ENCODE peak calls at places on chromosomes 2 and 18, in ten cellular contexts. V, T, C, P, D, E, S, G, A and N are unnamed samples. For H3K4me1, the result is how much of the 10 kb centered on the place peaks cover.

GRCh38 chr2:113248997-113249770 is 29.5 kb downstream of the PAX8 start:
- DNase-seq in V (peak), T (peak), C (peak), P (peak), D (peak), E (peak), S (peak), G (peak), A (peak), N (peak)

GRCh38 chr2:106181064-106181463 is 13.0 kb downstream of the UXS1 start:
- DNase-seq in V (no peak), T (no peak), C (no peak), P (no peak), D (no peak), E (no peak), S (no peak), G (no peak), A (no peak), N (no peak)

GRCh38 chr2:50401772-50402653 is 629.9 kb downstream of the NRXN1 start:
- DNase-seq in V (peak), T (peak), C (no peak), P (no peak), D (no peak), E (peak), S (no peak), G (no peak), A (peak), N (no peak)

GRCh38 chr18:13973061-13973460 is 57.7 kb upstream of the MC2R start:
- DNase-seq in V (no peak), T (no peak), C (no peak), P (no peak), D (no peak), E (no peak), S (no peak), G (no peak), A (no peak), N (no peak)

GRCh38 chr18:23200751-23201150 is 65.5 kb downstream of the CABLES1 start:
- DNase-seq in V (no peak), T (no peak), C (no peak), P (no peak), D (no peak), E (no peak), S (no peak), G (no peak), A (no peak), N (no peak)

GRCh38 chr18:55420665-55420964 is 167.4 kb downstream of the TCF4 start:
- DNase-seq in V (no peak), T (no peak), C (no peak), P (no peak), D (no peak), E (peak), S (no peak), G (no peak), A (no peak), N (no peak)

GRCh38 chr18:41569867-41570266 is 385.2 kb upstream of the PIK3C3 start:
- DNase-seq in V (no peak), T (no peak), C (no peak), P (no peak), D (no peak), E (no peak), S (no peak), G (no peak), A (no peak), N (no peak)

GRCh38 chr2:12493031-12493513 is 223.7 kb upstream of the TRIB2 start:
- DNase-seq in V (no peak), T (peak), C (no peak), P (no peak), D (no peak), E (no peak), S (peak), G (no peak), A (peak), N (no peak)

GRCh38 chr18:76451475-76452331 is 43.3 kb downstream of the ZNF516 start:
- DNase-seq in V (no peak), T (no peak), C (no peak), P (peak), D (no peak), E (no peak), S (peak), G (peak), A (no peak), N (no peak)

GRCh38 chr2:96769816-96770215 is 9.1 kb downstream of the CNNM4 start:
- DNase-seq in V (no peak), T (no peak), C (no peak), P (peak), D (no peak), E (no peak), S (no peak), G (no peak), A (no peak), N (no peak)

GRCh38 chr2:186480991-186481390 is 5.1 kb upstream of the ZC3H15 start:
- DNase-seq in V (no peak), T (no peak), C (no peak), P (no peak), D (no peak), E (no peak), S (no peak), G (no peak), A (no peak), N (no peak)

GRCh38 chr2:186485871-186486650 is at the start of gene ZC3H15:
- DNase-seq in V (peak), T (peak), C (peak), P (peak), D (peak), E (peak), S (peak), G (peak), A (peak), N (peak)

GRCh38 chr2:186484062-186484735 is 1.9 kb upstream of the ZC3H15 start:
- DNase-seq in V (no peak), T (no peak), C (no peak), P (no peak), D (no peak), E (no peak), S (no peak), G (no peak), A (no peak), N (no peak)

GRCh38 chr2:186486651-186487647 is 889 bp downstream of the ZC3H15 start:
- DNase-seq in V (no peak), T (no peak), C (no peak), P (no peak), D (no peak), E (peak), S (no peak), G (no peak), A (peak), N (peak)

DNA sequence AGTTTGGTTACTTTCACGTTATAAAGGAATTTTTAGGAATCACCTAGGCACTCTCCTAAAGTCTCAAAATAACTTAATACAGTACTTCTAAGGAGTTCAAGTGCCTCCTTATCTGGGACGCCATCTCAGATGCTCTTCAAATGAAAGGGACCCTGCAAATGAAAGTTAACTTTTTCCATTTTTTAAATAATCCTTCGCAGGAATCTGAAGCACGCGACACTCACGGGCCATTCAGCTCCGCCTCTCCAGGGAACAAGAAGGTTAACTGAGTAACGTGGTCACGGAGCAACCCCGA is 537 bp upstream of the ZC3H15 start:
- DNase-seq in V (no peak), T (peak), C (no peak), P (no peak), D (no peak), E (no peak), S (no peak), G (no peak), A (no peak), N (no peak)
- H3K4me1 ChIP-seq in V (under half), T (under half), C (under half), P (under half), D (half or more), E (under half), S (under half), G (half or more), A (under half), N (under half)

GRCh38 chr2:171244466-171244969 is 83.8 kb upstream of the TLK1 start:
- DNase-seq in V (no peak), T (peak), C (no peak), P (no peak), D (no peak), E (no peak), S (no peak), G (no peak), A (no peak), N (no peak)

GRCh38 chr2:171247741-171248140 is 87.0 kb upstream of the TLK1 start:
- DNase-seq in V (no peak), T (no peak), C (no peak), P (no peak), D (no peak), E (no peak), S (no peak), G (no peak), A (no peak), N (no peak)

GRCh38 chr2:171237754-171238505 is 77.2 kb upstream of the TLK1 start:
- DNase-seq in V (no peak), T (no peak), C (no peak), P (no peak), D (no peak), E (no peak), S (no peak), G (no peak), A (no peak), N (no peak)

GRCh38 chr2:171244970-171245782 is 84.5 kb upstream of the TLK1 start:
- DNase-seq in V (no peak), T (no peak), C (no peak), P (no peak), D (no peak), E (peak), S (no peak), G (no peak), A (no peak), N (no peak)

DNA sequence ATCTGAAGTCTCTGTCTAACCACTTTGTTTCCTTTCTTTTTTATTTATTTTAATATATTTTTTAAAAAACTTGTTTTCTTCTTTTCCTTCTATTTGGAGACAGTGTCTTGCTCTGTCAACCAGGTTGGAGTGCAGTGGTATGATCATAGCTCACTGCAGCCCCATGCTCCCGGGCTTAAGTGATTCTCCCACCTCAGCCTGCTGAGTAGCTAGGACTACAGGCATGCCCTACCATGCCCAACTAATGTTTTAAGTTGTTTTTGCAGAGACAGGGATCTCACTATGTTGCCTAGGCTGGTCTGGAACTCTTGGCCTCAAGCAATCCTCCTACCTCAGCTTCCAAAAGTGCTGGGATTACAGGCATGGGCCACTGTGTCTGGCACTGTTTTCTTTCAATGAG is 81.1 kb upstream of the TLK1 start:
- DNase-seq in V (no peak), T (no peak), C (no peak), P (no peak), D (no peak), E (no peak), S (no peak), G (no peak), A (no peak), N (no peak)
- H3K4me1 ChIP-seq in V (under half), T (under half), C (under half), P (under half), D (under half), E (under half), S (under half), G (under half), A (under half), N (under half)

GRCh38 chr2:119673796-119674195 is 5.2 kb upstream of the TMEM177 start:
- DNase-seq in V (no peak), T (no peak), C (no peak), P (no peak), D (no peak), E (no peak), S (no peak), G (peak), A (no peak), N (no peak)

GRCh38 chr2:119674711-119675500 is 4.1 kb upstream of the TMEM177 start:
- DNase-seq in V (no peak), T (no peak), C (no peak), P (no peak), D (no peak), E (no peak), S (no peak), G (peak), A (no peak), N (no peak)

GRCh38 chr2:119672161-119672862 is 6.7 kb upstream of the TMEM177 start:
- DNase-seq in V (no peak), T (no peak), C (no peak), P (no peak), D (no peak), E (no peak), S (no peak), G (no peak), A (no peak), N (no peak)

DNA sequence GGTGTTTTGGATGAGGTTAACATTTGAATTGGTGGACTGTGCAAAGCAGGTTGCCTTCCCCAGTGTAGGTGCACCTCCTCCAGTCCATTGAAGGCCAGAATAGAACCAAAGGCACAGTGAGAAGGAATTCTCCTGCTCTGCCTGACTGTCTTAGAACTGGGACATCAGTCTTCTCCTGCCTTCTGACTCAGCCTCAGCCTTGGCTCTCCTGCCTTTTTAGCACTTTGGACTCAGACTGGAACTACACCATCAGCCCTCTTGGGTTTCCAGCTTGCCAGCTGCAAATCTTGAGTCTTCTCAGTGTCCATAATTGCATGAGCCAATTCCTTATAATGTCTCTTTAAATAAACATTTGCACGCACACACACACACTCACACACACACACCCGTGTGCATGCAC is 8.0 kb upstream of the TMEM177 start:
- DNase-seq in V (no peak), T (no peak), C (no peak), P (no peak), D (no peak), E (no peak), S (no peak), G (no peak), A (no peak), N (no peak)
- H3K4me1 ChIP-seq in V (under half), T (under half), C (under half), P (under half), D (under half), E (under half), S (under half), G (under half), A (under half), N (under half)

GRCh38 chr2:128736046-128736688 is 417.5 kb upstream of the HS6ST1 start:
- DNase-seq in V (no peak), T (peak), C (no peak), P (no peak), D (no peak), E (no peak), S (no peak), G (no peak), A (no peak), N (no peak)
- H3K4me1 ChIP-seq in V (under half), T (under half), C (under half), P (under half), D (under half), E (under half), S (under half), G (half or more), A (under half), N (under half)

GRCh38 chr2:37645836-37646235 is 25.6 kb downstream of the CDC42EP3 start:
- DNase-seq in V (no peak), T (no peak), C (no peak), P (peak), D (no peak), E (no peak), S (no peak), G (no peak), A (no peak), N (no peak)
- H3K4me1 ChIP-seq in V (under half), T (half or more), C (half or more), P (half or more), D (half or more), E (under half), S (under half), G (half or more), A (under half), N (half or more)

DNA sequence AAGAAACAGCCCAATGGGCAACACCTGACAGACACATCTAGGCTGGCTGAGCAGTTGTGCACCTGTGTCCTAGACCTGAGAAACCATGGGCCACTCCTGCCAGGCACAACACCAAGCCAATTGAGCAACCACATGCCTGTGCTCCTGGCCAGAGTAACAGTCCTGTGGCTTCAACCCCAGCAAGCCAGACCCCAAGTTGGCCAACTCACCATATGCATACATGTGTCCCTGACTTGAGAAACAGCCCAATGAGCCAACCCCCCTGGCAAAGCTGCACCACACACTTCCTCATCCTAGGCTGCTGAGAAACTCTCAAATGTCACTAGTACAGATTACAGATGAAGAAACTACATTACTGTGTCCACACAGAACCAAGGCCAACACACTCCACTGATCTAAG is 36.6 kb downstream of the USP34 start:
- DNase-seq in V (no peak), T (no peak), C (no peak), P (peak), D (no peak), E (peak), S (no peak), G (no peak), A (no peak), N (no peak)
- H3K4me1 ChIP-seq in V (under half), T (under half), C (under half), P (under half), D (under half), E (half or more), S (under half), G (half or more), A (under half), N (under half)

DNA sequence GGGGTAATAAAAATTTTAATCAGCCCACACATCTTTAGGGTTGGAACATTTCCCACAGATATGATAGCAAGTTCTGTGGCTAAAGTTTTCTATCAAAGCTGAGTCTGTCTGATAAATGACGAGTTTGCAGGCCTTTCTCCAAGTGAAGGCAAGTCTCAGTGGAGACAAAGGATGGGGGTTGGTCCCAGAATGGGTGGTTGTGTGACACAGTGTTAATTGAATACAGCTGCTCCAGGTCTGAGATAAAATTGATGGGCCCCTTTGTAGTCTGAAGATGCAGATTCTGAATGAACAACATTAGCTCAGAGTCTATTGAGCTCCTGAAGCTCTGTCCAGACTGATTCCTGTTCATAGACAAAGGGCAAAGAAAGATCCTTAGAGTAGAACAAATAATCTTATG is 296.8 kb upstream of the CYRIA start:
- DNase-seq in V (no peak), T (no peak), C (no peak), P (no peak), D (no peak), E (no peak), S (no peak), G (no peak), A (no peak), N (no peak)
- H3K4me1 ChIP-seq in V (under half), T (under half), C (under half), P (under half), D (under half), E (under half), S (under half), G (under half), A (under half), N (under half)

GRCh38 chr2:26432363-26432762 is 30.6 kb downstream of the DRC1 start:
- DNase-seq in V (no peak), T (no peak), C (no peak), P (no peak), D (no peak), E (no peak), S (no peak), G (no peak), A (no peak), N (no peak)
- H3K4me1 ChIP-seq in V (under half), T (under half), C (under half), P (under half), D (under half), E (under half), S (under half), G (under half), A (under half), N (under half)

GRCh38 chr2:148519013-148519412 is 125.5 kb upstream of the EPC2 start:
- DNase-seq in V (no peak), T (no peak), C (no peak), P (no peak), D (no peak), E (no peak), S (no peak), G (no peak), A (no peak), N (no peak)

GRCh38 chr2:148524519-148524919 is 120.0 kb upstream of the EPC2 start:
- DNase-seq in V (no peak), T (no peak), C (no peak), P (no peak), D (peak), E (no peak), S (no peak), G (no peak), A (no peak), N (no peak)

GRCh38 chr2:148523315-148523714 is 121.2 kb upstream of the EPC2 start:
- DNase-seq in V (no peak), T (no peak), C (no peak), P (no peak), D (no peak), E (no peak), S (no peak), G (no peak), A (no peak), N (no peak)

GRCh38 chr2:148517822-148518221 is 126.7 kb upstream of the EPC2 start:
- DNase-seq in V (no peak), T (no peak), C (no peak), P (no peak), D (no peak), E (no peak), S (no peak), G (no peak), A (no peak), N (no peak)

DNA sequence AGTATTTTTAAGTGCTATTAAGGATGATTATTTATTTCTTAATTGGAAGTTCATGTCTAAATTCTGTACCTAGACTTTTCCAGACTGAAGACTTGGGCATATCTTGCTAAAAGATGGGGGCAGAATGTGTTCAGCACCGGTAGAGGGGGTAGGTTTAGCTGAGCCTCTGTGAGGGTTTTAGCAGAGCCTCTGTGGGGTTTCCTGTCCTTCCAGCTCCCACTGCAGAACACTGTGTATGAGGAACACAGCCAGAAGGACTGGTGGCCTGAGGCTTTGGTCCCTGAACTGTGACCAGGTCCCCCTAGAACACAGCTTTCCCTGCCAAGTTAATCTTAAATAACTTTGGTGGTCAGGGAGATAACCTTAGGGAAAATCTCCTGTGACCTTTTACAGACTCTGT is 123.4 kb upstream of the EPC2 start:
- DNase-seq in V (no peak), T (no peak), C (no peak), P (no peak), D (no peak), E (no peak), S (no peak), G (no peak), A (no peak), N (no peak)
- H3K4me1 ChIP-seq in V (under half), T (under half), C (under half), P (under half), D (half or more), E (under half), S (under half), G (under half), A (under half), N (under half)